ENCODE peak calls at places on chromosomes 3 and 15, in seven cellular contexts. Q is IMR-90, N is breast epithelium, V is psoas muscle, P is brain microvascular endothelial cell, I is iPS DF 6.9, X is endodermal cell. J is an unnamed sample. For H3K36me3, the result is how much of the 10 kb centered on the place peaks cover.

GRCh38 chr15:78909791-78910228 is 35.0 kb downstream of the CTSH start:
- DNase-seq in N (no peak), P (peak), X (peak), I (peak), Q (peak), V (no peak), J (no peak)

GRCh38 chr3:38122712-38123290 is 14.1 kb downstream of the ACAA1 start:
- DNase-seq in V (no peak), I (no peak), Q (no peak), X (peak), P (no peak), N (no peak), J (no peak)

GRCh38 chr3:40847571-40847992 is 322.8 kb downstream of the ZNF621 start:
- DNase-seq in I (peak), Q (no peak), P (peak), V (no peak), N (no peak), X (peak), J (peak)

GRCh38 chr3:139448104-139448503 is 28.2 kb downstream of the RBP2 start:
- DNase-seq in N (no peak), V (no peak), I (no peak), X (no peak), Q (no peak), P (no peak), J (no peak)

GRCh38 chr3:195241592-195242355 is 29.2 kb downstream of the XXYLT1 start:
- DNase-seq in P (no peak), Q (peak), N (no peak), X (peak), I (no peak), V (peak), J (peak)

GRCh38 chr3:16885948-16886683 is 1.4 kb downstream of the PLCL2 start:
- DNase-seq in X (no peak), P (no peak), N (no peak), Q (no peak), I (no peak), V (no peak), J (no peak)

GRCh38 chr3:46713898-46714552 is 3.6 kb downstream of the PRSS50 start:
- DNase-seq in X (peak), Q (no peak), N (no peak), I (no peak), V (peak), P (no peak), J (no peak)

GRCh38 chr3:178561239-178561638 is 25.0 kb downstream of the KCNMB2 start:
- DNase-seq in X (no peak), I (no peak), V (no peak), P (no peak), Q (no peak), N (no peak), J (no peak)

GRCh38 chr3:112610121-112610520 is 30.8 kb downstream of the CCDC80 start:
- DNase-seq in P (peak), V (no peak), Q (peak), N (no peak), X (no peak), I (no peak), J (no peak)

GRCh38 chr3:35778201-35778600 is 138.9 kb downstream of the ARPP21 start:
- DNase-seq in Q (no peak), N (no peak), P (no peak), V (no peak), I (no peak), X (peak), J (no peak)

GRCh38 chr15:84797212-84797611 is 19.9 kb upstream of the ALPK3 start:
- DNase-seq in V (no peak), X (no peak), N (no peak), P (peak), I (no peak), Q (peak), J (no peak)

GRCh38 chr3:38653685-38654537 is 4.4 kb upstream of the SCN5A start:
- DNase-seq in N (no peak), Q (no peak), X (peak), V (no peak), P (no peak), I (no peak), J (no peak)

GRCh38 chr15:62506217-62506805 is 341.2 kb upstream of the C2CD4B start:
- DNase-seq in P (peak), I (no peak), N (no peak), X (peak), Q (peak), V (no peak), J (peak)

GRCh38 chr3:119295816-119296484 is 1.8 kb downstream of the ARHGAP31 start:
- DNase-seq in I (no peak), X (no peak), N (no peak), V (no peak), Q (no peak), P (no peak), J (no peak)

GRCh38 chr3:99128205-99128604 is 226.7 kb upstream of the DCBLD2 start:
- DNase-seq in N (no peak), P (no peak), X (no peak), V (no peak), I (no peak), Q (peak), J (no peak)

GRCh38 chr15:65757256-65757655 is 34.8 kb downstream of the DENND4A start:
- DNase-seq in N (no peak), Q (no peak), X (no peak), V (no peak), P (no peak), I (no peak), J (no peak)

GRCh38 chr3:87780808-87781207 is 278.0 kb downstream of the CGGBP1 start:
- DNase-seq in X (no peak), V (no peak), P (no peak), I (no peak), N (no peak), Q (no peak), J (no peak)

GRCh38 chr3:117962750-117963149 is 1071.9 kb downstream of the IGSF11 start:
- DNase-seq in X (no peak), P (no peak), I (no peak), V (no peak), Q (peak), N (no peak), J (no peak)

GRCh38 chr15:69087581-69087980 is 72.9 kb upstream of the GLCE start:
- DNase-seq in X (no peak), I (no peak), N (no peak), V (no peak), P (no peak), Q (no peak), J (no peak)

GRCh38 chr15:68389936-68390790 is 41.8 kb downstream of the ITGA11 start:
- DNase-seq in N (peak), I (no peak), V (no peak), Q (peak), X (peak), P (peak), J (no peak)

GRCh38 chr3:132267594-132267993 is 49.6 kb upstream of the ACP3 start:
- DNase-seq in P (no peak), I (no peak), V (no peak), X (no peak), Q (no peak), N (no peak), J (no peak)

GRCh38 chr15:72758195-72758594 is 25.4 kb downstream of the ADPGK start:
- DNase-seq in Q (peak), N (no peak), V (no peak), I (no peak), X (no peak), P (peak), J (peak)

GRCh38 chr15:48868549-48868948 is 9.4 kb upstream of the EID1 start:
- DNase-seq in I (no peak), N (no peak), X (no peak), Q (peak), P (peak), V (no peak), J (no peak)

GRCh38 chr3:181533811-181534210 is 177.9 kb upstream of the SOX2 start:
- DNase-seq in P (no peak), X (no peak), V (no peak), N (no peak), Q (no peak), I (no peak), J (no peak)

GRCh38 chr15:98525625-98526024 is 122.7 kb upstream of the IGF1R start:
- DNase-seq in X (no peak), I (no peak), P (no peak), N (no peak), Q (no peak), V (no peak), J (no peak)

GRCh38 chr3:185279582-185280138 is 25.8 kb upstream of the EHHADH start:
- DNase-seq in V (no peak), X (no peak), N (no peak), I (no peak), Q (no peak), P (no peak), J (no peak)

DNA sequence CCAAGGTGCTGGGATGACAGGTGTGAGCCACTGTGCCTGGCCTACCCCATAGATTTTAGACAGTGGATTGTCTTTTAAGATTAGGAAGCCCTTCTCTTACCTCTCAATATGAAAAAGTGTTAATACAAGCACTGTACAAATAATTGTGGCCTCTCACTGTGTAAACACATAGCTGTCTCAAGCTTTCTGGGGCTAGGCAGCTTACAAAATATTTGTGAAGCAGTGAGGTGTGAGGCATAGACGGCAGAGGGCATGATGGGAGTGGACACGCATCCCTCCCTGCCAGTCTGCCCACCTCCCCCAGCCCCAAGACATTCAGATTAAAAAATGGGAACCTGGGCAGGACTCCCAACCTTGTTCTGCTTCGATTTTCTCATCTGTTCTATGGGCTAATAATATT is 34.6 kb downstream of the SQOR start:
- DNase-seq in X (no peak), I (no peak), N (no peak), V (no peak), Q (no peak), P (no peak), J (no peak)
- H3K36me3 ChIP-seq in X (under half), I (under half), N (under half), V (half or more), Q (under half), P (under half), J (under half)

DNA sequence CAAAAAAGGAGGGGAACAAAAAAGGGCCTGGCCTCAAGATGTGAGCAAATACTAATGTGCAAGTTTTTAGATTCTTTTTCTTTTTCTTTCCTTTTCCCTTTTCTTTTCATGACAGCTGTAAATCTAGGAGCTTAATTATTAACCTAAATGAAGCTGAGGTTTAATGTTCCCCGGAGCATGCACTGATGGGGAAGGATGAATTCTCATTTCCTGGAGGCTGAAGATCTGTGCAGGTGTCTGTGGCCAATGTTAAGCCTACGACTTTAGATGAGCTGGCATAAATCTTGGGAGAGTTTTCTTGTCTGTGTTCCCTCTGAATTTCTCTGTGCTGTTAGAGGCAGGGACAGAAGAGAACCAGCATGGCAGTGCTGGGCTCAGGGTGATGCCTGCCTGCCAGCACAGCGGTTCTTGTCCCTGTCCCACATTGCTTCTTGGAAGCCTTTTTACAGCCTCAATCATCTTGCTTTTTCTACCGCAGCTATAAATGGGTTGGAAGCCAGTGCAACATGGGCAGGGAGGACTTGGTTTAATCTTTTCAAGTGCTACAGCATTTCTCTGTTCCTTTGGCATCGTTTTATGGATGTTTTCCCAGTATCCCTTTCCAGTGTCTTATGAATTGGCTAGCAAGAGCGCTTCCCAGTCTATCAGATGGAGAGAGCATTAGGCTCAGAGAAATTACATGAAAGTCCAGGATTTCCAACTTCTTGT is 119.1 kb downstream of the ATG7 start:
- DNase-seq in Q (no peak), V (no peak), I (no peak), P (no peak), X (no peak), N (no peak), J (no peak)
- H3K4me3 ChIP-seq in Q (no peak), V (no peak), I (no peak), P (no peak), X (no peak), N (no peak), J (no peak)

GRCh38 chr3:48629894-48630293 is 5.4 kb downstream of the SLC26A6 start:
- DNase-seq in X (no peak), P (no peak), V (no peak), I (no peak), N (no peak), Q (no peak), J (no peak)
- H3K36me3 ChIP-seq in X (half or more), P (under half), V (half or more), I (half or more), N (under half), Q (half or more), J (half or more)

GRCh38 chr15:75620043-75620775 is 5.3 kb downstream of the SNUPN start:
- DNase-seq in I (no peak), Q (peak), P (peak), V (no peak), N (no peak), X (no peak), J (no peak)
- H3K4me3 ChIP-seq in I (no peak), Q (no peak), P (peak), V (no peak), N (peak), X (no peak), J (no peak)

GRCh38 chr3:12571986-12572385 is 15.1 kb downstream of the MKRN2 start:
- DNase-seq in X (peak), N (no peak), I (no peak), V (no peak), Q (no peak), P (no peak), J (no peak)
- H3K36me3 ChIP-seq in X (half or more), N (under half), I (under half), V (half or more), Q (half or more), P (half or more), J (half or more)

DNA sequence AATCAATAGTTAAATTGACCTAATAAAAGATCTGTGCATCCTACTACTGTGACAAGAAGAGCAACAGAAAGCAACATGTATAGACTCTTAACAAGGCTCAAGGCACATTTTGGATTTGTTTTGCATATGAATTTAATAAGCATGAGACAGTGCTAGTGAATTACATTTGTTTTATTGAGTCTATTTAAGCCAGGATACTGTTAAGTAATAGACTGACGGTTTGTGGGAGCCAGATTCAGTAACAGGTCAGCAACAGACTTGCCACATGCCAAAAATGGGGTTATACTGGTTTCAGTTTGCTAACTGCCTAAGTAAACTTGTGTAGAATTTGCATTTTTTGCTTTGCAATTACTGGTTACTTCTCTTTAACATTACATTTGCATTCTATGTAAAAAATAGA is 54.0 kb downstream of the MBNL1 start:
- DNase-seq in P (no peak), V (no peak), I (no peak), N (no peak), Q (no peak), X (no peak), J (no peak)
- H3K4me3 ChIP-seq in P (no peak), V (peak), I (no peak), N (no peak), Q (no peak), X (no peak), J (no peak)

GRCh38 chr15:92455271-92455670 is 61.6 kb downstream of the ST8SIA2 start:
- DNase-seq in N (no peak), V (no peak), Q (no peak), P (no peak), X (no peak), I (no peak), J (no peak)
- H3K36me3 ChIP-seq in N (under half), V (under half), Q (under half), P (under half), X (under half), I (under half), J (under half)

DNA sequence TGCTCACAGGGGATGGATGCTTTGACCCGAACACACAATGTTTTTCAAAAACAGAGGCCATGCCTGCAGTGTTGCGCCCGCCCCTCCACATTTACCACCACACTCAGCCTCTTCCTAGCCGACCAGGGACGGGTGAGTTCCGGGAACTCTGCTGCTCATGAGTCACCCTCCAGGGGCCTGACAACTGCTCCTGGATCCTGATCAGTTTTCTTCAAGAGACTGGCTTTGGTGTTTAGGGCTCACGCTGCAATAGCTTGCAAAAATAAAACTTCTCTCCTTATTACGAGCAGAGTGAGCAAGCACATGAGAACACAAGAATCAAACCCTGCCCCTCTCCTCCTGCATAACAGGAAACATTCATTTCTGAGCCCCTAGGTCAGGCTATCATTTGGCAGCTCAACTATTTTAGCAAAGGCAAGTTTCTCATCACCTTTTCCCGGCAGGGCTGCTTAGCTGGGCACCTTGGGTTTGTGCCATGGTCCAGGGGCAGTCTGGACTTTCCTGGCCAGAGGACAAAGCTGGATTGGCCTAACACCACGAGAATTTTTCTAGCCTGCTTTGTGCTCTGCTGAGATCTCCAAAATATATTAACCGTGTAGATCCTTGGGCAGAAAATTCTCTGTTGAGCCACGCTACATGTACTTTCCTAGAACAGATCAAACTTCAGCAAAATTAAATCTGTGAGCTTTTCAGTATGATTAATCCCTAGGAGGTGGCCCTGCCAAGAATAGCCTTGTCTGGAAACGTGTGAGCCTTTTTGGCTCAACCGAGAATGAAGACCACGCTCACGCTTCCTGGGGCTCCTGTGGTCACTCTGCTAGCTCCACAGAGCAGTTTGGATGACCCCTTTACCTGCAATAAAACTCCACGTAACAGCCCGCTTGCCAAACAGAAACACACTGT is 52.7 kb upstream of the SPATA12 start:
- DNase-seq in P (peak), X (peak), N (peak), V (peak), I (no peak), Q (peak), J (peak)
- H3K4me3 ChIP-seq in P (no peak), X (no peak), N (peak), V (peak), I (no peak), Q (no peak), J (no peak)

GRCh38 chr3:149375164-149375823 is 2.2 kb downstream of the TM4SF1 start:
- DNase-seq in Q (peak), N (no peak), I (no peak), P (peak), X (no peak), V (no peak), J (no peak)
- H3K36me3 ChIP-seq in Q (under half), N (under half), I (under half), P (under half), X (under half), V (under half), J (half or more)